ENCODE peak calls at places on chromosomes 3 and 15, in four cellular contexts. L, J, C and S are unnamed samples.

GRCh38 chr3:154022603-154023002 is 98.6 kb upstream of the ARHGEF26 start:
- DNase-seq in L (no peak), C (no peak), J (no peak), S (no peak)

GRCh38 chr3:82030932-82031331 is 269.5 kb upstream of the GBE1 start:
- DNase-seq in J (no peak), C (no peak), L (no peak), S (no peak)

GRCh38 chr15:100255644-100256043 is 86.1 kb downstream of the ADAMTS17 start:
- DNase-seq in J (no peak), C (no peak), L (no peak), S (no peak)

GRCh38 chr3:194572944-194573491 is 60.2 kb downstream of the TMEM44 start:
- DNase-seq in C (no peak), L (no peak), J (no peak), S (no peak)

GRCh38 chr3:119819806-119820205 is 37.9 kb downstream of the NR1I2 start:
- DNase-seq in C (no peak), L (no peak), J (no peak), S (no peak)

GRCh38 chr3:4570840-4571621 is 77.9 kb downstream of the ITPR1 start:
- DNase-seq in C (no peak), L (no peak), J (no peak), S (no peak)

GRCh38 chr3:113628316-113628715 is 68.1 kb downstream of the USF3 start:
- DNase-seq in J (no peak), C (no peak), L (no peak), S (no peak)

GRCh38 chr3:48614044-48614443 is 4.6 kb upstream of the UQCRC1 start:
- DNase-seq in J (no peak), L (no peak), C (peak), S (no peak)

GRCh38 chr3:71779674-71780377 is 5.1 kb downstream of the PROK2 start:
- DNase-seq in L (no peak), C (no peak), J (no peak), S (no peak)

GRCh38 chr3:100106531-100107155 is 7.7 kb downstream of the FILIP1L start:
- DNase-seq in J (no peak), L (no peak), C (no peak), S (no peak)
- H3K4me3 ChIP-seq in J (no peak), L (no peak), C (no peak), S (no peak)

GRCh38 chr3:134312072-134312872 is 61.6 kb upstream of the RYK start:
- DNase-seq in J (no peak), L (peak), C (no peak), S (peak)

GRCh38 chr3:134314588-134315285 is 59.5 kb downstream of the AMOTL2 start:
- DNase-seq in J (no peak), L (no peak), C (no peak), S (peak)

GRCh38 chr3:134312873-134313838 is 61.1 kb downstream of the AMOTL2 start:
- DNase-seq in L (peak), C (no peak), J (no peak), S (peak)

GRCh38 chr3:134315286-134316106 is 58.8 kb downstream of the AMOTL2 start:
- DNase-seq in L (no peak), J (peak), C (no peak), S (peak)

DNA sequence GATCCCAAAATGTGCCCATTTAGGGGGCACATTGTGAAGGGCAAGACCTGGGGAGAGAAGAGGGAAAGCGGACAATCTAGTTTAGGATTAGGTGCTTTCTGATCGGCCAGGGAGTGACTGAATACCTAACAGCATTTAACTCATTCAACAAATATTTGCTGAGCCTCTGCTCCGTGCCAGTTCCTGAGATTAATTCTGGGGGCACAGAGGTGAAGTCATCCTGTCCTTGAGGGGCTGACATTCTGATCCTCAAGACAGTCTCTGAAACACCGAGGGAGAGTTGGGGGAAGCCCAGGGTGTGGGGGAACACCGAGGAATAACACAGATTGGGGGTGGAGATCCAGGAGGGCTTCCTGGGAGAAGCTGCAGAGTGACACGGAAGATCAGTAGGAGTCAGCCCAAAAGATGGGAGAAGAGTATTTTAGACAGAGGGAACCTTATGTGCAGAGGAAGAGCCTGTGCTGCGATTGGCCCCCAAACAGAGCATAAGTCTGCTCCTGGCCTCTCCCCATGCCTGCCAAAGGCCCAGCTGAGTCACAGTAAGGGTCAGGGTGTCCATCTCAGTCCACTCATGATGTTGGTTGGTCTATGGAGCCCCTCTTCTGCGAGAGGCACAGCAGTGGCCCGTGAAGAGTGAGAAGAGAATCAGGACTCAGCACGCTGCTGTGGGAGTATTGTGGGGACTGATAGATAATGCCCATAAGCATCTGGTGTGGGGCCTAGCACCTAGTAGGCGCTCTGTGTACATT is 60.2 kb downstream of the AMOTL2 start:
- DNase-seq in J (no peak), L (no peak), C (no peak), S (peak)
- H3K4me3 ChIP-seq in J (peak), L (peak), C (peak), S (peak)

GRCh38 chr3:128498127-128498626 is 5.2 kb upstream of the GATA2 start:
- DNase-seq in C (no peak), J (no peak), L (no peak), S (no peak)
- H3K4me3 ChIP-seq in C (peak), J (peak), L (no peak), S (no peak)

GRCh38 chr3:46930945-46931403 is 45.6 kb downstream of the CCDC12 start:
- DNase-seq in L (no peak), C (no peak), J (no peak), S (peak)
- H3K4me3 ChIP-seq in L (no peak), C (no peak), J (peak), S (no peak)

DNA sequence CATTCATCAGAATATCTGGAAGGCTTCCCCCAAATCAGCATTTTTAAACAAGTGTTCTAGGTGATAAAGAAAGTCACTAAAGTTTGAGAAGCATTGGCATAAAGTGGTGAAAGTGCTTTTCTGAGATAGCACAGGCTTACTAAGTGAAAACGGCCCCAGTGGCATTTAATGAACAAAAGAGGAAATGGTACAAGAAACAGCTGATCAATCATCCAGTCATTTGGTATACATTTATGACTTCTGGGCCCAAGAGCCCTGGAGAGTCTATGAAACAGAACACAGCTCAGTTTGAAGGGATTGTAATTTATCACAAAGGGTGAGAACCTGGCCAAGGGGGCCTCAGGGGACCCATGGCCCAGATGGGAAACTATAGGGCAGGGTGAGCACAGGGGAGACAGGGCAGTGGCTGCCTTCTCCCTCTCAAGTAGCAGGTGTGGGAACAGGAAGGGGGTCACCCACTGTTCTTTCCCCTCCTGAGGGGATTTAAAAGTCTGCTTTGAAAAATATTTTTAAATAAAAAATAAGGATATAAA is 265.5 kb upstream of the ROPN1 start:
- DNase-seq in L (no peak), C (no peak), J (no peak), S (no peak)
- H3K4me3 ChIP-seq in L (no peak), C (no peak), J (no peak), S (no peak)